ENCODE peak calls at places on chromosomes 13 and 19, in seven cellular contexts. D is CD4-positive, alpha-beta T cell; R is foreskin fibroblast; S is sigmoid colon; C is fibroblast of villous mesenchyme; H is fibroblast of lung; B is left ventricle myocardium inferior. U is an unnamed sample.

GRCh38 chr13:99323488-99323887 is 16.3 kb upstream of the GPR183 start:
- DNase-seq in D (no peak), R (no peak), S (no peak), C (no peak), H (no peak), B (no peak), U (no peak)

GRCh38 chr19:15562861-15563260 is 52.2 kb upstream of the CYP4F8 start:
- DNase-seq in D (no peak), R (peak; percentile 25), S (no peak), C (peak; percentile 51), H (peak; percentile 11), B (no peak), U (peak; percentile 55)

GRCh38 chr13:29573190-29573589 is 22.3 kb downstream of the SLC7A1 start:
- DNase-seq in D (no peak), R (peak; percentile 41), S (peak; percentile 82), C (peak; percentile 52), H (peak; percentile 48), B (no peak), U (no peak)

GRCh38 chr13:44908712-44909111 is 80.6 kb downstream of the NUFIP1 start:
- DNase-seq in D (no peak), R (no peak), S (no peak), C (no peak), H (no peak), B (no peak), U (no peak)

GRCh38 chr13:99307247-99307646 is at the start of gene GPR183:
- DNase-seq in D (no peak), R (no peak), S (no peak), C (peak; percentile 74), H (no peak), B (no peak), U (no peak)

GRCh38 chr13:45015300-45015699 is 26.0 kb downstream of the GPALPP1 start:
- DNase-seq in D (no peak), R (no peak), S (no peak), C (no peak), H (no peak), B (no peak), U (no peak)

GRCh38 chr13:49791214-49791752 is 1.2 kb downstream of the KPNA3 start:
- DNase-seq in D (no peak), R (no peak), S (no peak), C (peak; percentile 36), H (peak; percentile 63), B (no peak), U (no peak)

GRCh38 chr19:43439183-43440063 is 24.7 kb downstream of the TEX101 start:
- DNase-seq in D (peak; percentile 44), R (no peak), S (no peak), C (no peak), H (peak; percentile 35), B (no peak), U (peak; percentile 74)

GRCh38 chr13:108083056-108083455 is 132.3 kb downstream of the LIG4 start:
- DNase-seq in D (no peak), R (no peak), S (no peak), C (no peak), H (no peak), B (no peak), U (no peak)

GRCh38 chr13:45434556-45435371 is 16.6 kb upstream of the SLC25A30 start:
- DNase-seq in D (no peak), R (no peak), S (no peak), C (no peak), H (no peak), B (no peak), U (no peak)

GRCh38 chr13:113647351-113648217 is 10.4 kb downstream of the ATP4B start:
- DNase-seq in D (no peak), R (peak; percentile 67), S (peak; percentile 95), C (peak; percentile 13), H (peak; percentile 54), B (peak; percentile 89), U (peak; percentile 1)

GRCh38 chr19:31271569-31271911 is 77.7 kb downstream of the TSHZ3 start:
- DNase-seq in D (no peak), R (no peak), S (peak; percentile 7), C (no peak), H (no peak), B (no peak), U (no peak)

GRCh38 chr13:28624707-28625432 is 34.1 kb upstream of the POMP start:
- DNase-seq in D (no peak), R (no peak), S (no peak), C (no peak), H (no peak), B (no peak), U (no peak)

GRCh38 chr13:92716749-92717148 is 509.9 kb upstream of the GPC6 start:
- DNase-seq in D (no peak), R (peak; percentile 1), S (no peak), C (peak; percentile 8), H (peak; percentile 67), B (no peak), U (peak; percentile 5)

GRCh38 chr13:109154146-109154545 is 524.7 kb downstream of the MYO16 start:
- DNase-seq in D (no peak), R (no peak), S (no peak), C (peak; percentile 81), H (peak; percentile 41), B (no peak), U (no peak)

GRCh38 chr19:7444042-7444441 is 44.8 kb downstream of the PEX11G start:
- DNase-seq in D (no peak), R (no peak), S (no peak), C (no peak), H (no peak), B (no peak), U (no peak)

GRCh38 chr13:41985788-41986508 is 25.0 kb upstream of the VWA8 start:
- DNase-seq in D (no peak), R (peak; percentile 79), S (no peak), C (peak; percentile 91), H (peak; percentile 46), B (no peak), U (peak; percentile 7)

GRCh38 chr19:50331187-50332013 is 2.2 kb upstream of the KCNC3 start:
- DNase-seq in D (no peak), R (no peak), S (no peak), C (no peak), H (no peak), B (no peak), U (no peak)

GRCh38 chr19:38786572-38787265 is 2.3 kb upstream of the LGALS7B start:
- DNase-seq in D (no peak), R (no peak), S (no peak), C (no peak), H (no peak), B (no peak), U (no peak)

GRCh38 chr19:17606786-17607185 is 51.3 kb downstream of the COLGALT1 start:
- DNase-seq in D (no peak), R (no peak), S (no peak), C (no peak), H (no peak), B (no peak), U (no peak)

GRCh38 chr19:17605117-17605516 is 49.7 kb downstream of the COLGALT1 start:
- DNase-seq in D (no peak), R (no peak), S (no peak), C (no peak), H (no peak), B (no peak), U (no peak)

GRCh38 chr19:17604372-17605025 is 49.0 kb downstream of the COLGALT1 start:
- DNase-seq in D (no peak), R (no peak), S (no peak), C (no peak), H (no peak), B (no peak), U (no peak)

GRCh38 chr19:17607936-17608335 is 52.5 kb downstream of the COLGALT1 start:
- DNase-seq in D (no peak), R (no peak), S (no peak), C (no peak), H (no peak), B (no peak), U (no peak)

GRCh38 chr19:17605761-17606745 is 50.6 kb downstream of the COLGALT1 start:
- DNase-seq in D (peak; percentile 68), R (peak; percentile 70), S (peak; percentile 77), C (peak; percentile 70), H (peak; percentile 63), B (peak; percentile 62), U (peak; percentile 46)
- TF ChIP-seq CTCF in D (peak; percentile 58), R (peak; percentile 48), S (peak; percentile 38), C (peak; percentile 45), H (peak; percentile 8), B (peak; percentile 62), U (peak; percentile 63)

GRCh38 chr19:55451522-55452380 is 8.7 kb upstream of the SHISA7 start:
- DNase-seq in D (no peak), R (no peak), S (no peak), C (no peak), H (no peak), B (no peak), U (no peak)

GRCh38 chr19:55451163-55451521 is 8.0 kb upstream of the SHISA7 start:
- DNase-seq in D (no peak), R (no peak), S (no peak), C (no peak), H (no peak), B (no peak), U (no peak)

GRCh38 chr19:55454787-55455243 is 6.6 kb downstream of the ISOC2 start:
- DNase-seq in D (peak; percentile 48), R (peak; percentile 26), S (no peak), C (peak; percentile 29), H (peak; percentile 25), B (no peak), U (no peak)

GRCh38 chr19:55453861-55454260 is 7.6 kb downstream of the ISOC2 start:
- DNase-seq in D (no peak), R (no peak), S (no peak), C (no peak), H (no peak), B (no peak), U (no peak)

GRCh38 chr19:55452381-55453325 is 8.8 kb downstream of the ISOC2 start:
- DNase-seq in D (no peak), R (peak; percentile 67), S (peak; percentile 88), C (peak; percentile 65), H (peak; percentile 65), B (peak; percentile 66), U (peak; percentile 40)
- TF ChIP-seq CTCF in D (no peak), R (no peak), S (no peak), C (no peak), H (peak; percentile 14), B (no peak), U (no peak)

DNA sequence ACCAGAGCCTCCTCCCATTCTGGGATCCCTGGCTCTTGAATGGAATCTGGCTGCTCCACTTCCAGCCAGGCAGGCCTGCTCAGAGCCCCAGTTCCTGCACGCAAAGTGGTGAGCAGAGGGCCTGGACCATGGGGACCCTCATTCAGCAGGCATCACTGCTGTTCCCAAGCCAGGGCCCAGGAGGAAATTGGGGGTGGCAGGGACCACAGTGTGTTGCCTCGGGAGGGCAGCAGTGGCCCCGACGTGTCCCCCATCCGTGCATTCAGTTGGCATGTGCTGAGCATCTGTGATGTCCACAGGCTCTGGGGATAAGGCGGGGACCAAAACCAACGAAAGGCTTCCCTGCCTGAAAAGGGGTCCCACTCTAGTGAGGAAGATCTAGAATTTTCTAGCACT is 11.2 kb downstream of the CCDC97 start:
- DNase-seq in D (no peak), R (no peak), S (no peak), C (no peak), H (no peak), B (no peak), U (no peak)
- TF ChIP-seq CTCF in D (no peak), R (no peak), S (no peak), C (no peak), H (no peak), B (no peak), U (no peak)

DNA sequence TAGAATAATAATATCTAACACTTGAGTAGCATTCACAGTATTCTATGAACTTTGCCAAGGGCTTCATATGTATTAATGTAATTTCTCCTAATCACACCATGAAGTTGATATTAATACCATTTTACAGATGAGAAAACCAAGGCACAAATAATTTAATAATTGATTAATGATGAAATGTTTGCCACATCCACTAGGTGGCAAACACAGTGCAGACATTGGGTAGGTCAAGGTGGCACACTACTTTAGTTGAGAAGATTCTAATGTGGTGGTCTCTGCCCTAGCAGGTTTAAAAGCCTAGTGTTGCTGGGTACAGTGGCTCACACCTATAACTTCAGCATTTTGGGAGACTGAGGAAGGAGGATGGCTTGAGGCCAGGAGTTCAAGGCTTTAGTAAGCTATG is 412.4 kb downstream of the SUCLA2 start:
- DNase-seq in D (no peak), R (no peak), S (no peak), C (no peak), H (no peak), B (no peak), U (no peak)
- TF ChIP-seq CTCF in D (no peak), R (no peak), S (no peak), C (no peak), H (no peak), B (no peak), U (peak; percentile 10)